ENCODE peak calls at places on chromosomes 7 and 10, in seven cellular contexts. S is SK-MEL-5; O is Kasumi-1; U is NAMALWA; M is renal cortical epithelial cell; T is stimulated activated CD4-positive, alpha-beta T cell treated with anti-CD3 and anti-CD28 coated beads, TNF-alpha, amount 100 ng/mL, for 24 hours; R is GM12892. Q is an unnamed sample.

GRCh38 chr7:149354119-149354518 is 92.1 kb downstream of the ZNF783 start:
- DNase-seq in T (no peak), M (no peak), O (no peak), U (no peak), R (no peak), S (no peak), Q (no peak)

GRCh38 chr7:101733713-101734475 is 83.5 kb upstream of the CUX1 start:
- DNase-seq in M (peak), T (no peak), S (no peak), O (peak), R (no peak), U (no peak), Q (no peak)

GRCh38 chr10:127492607-127493250 is 56.4 kb upstream of the NPS start:
- DNase-seq in M (no peak), S (peak), U (peak), R (no peak), O (no peak), T (no peak), Q (no peak)

GRCh38 chr10:36280396-36280795 is 638.3 kb upstream of the FZD8 start:
- DNase-seq in U (no peak), O (no peak), R (no peak), T (no peak), M (peak), S (no peak), Q (no peak)

GRCh38 chr10:4069491-4069890 is 284.5 kb upstream of the KLF6 start:
- DNase-seq in S (no peak), U (no peak), M (peak), T (no peak), O (no peak), R (no peak), Q (no peak)

GRCh38 chr10:122259075-122259466 is 12.0 kb upstream of the BTBD16 start:
- DNase-seq in S (no peak), R (no peak), M (no peak), U (no peak), O (no peak), T (no peak), Q (no peak)

GRCh38 chr10:88181902-88182671 is 318.7 kb downstream of the PTEN start:
- DNase-seq in S (no peak), M (no peak), U (no peak), T (no peak), R (no peak), O (no peak), Q (no peak)

GRCh38 chr10:52443419-52444388 is 129.6 kb downstream of the DKK1 start:
- DNase-seq in R (no peak), M (peak), S (peak), O (no peak), T (no peak), U (no peak), Q (peak)

GRCh38 chr10:90742189-90742588 is 115.7 kb downstream of the HTR7 start:
- DNase-seq in S (no peak), M (peak), R (no peak), U (no peak), O (no peak), T (no peak), Q (no peak)

GRCh38 chr7:101058355-101058754 is 26.9 kb upstream of the TRIM56 start:
- DNase-seq in S (peak), U (peak), O (peak), R (no peak), M (peak), T (peak), Q (no peak)

GRCh38 chr10:124648738-124649137 is 95.4 kb downstream of the FAM53B start:
- DNase-seq in O (peak), U (peak), M (peak), S (no peak), T (peak), R (no peak), Q (peak)

GRCh38 chr10:120508393-120508792 is 51.4 kb downstream of the PLPP4 start:
- DNase-seq in T (no peak), O (no peak), S (peak), R (no peak), M (peak), U (no peak), Q (no peak)

GRCh38 chr7:16420649-16421332 is 547 bp downstream of the CRPPA start:
- DNase-seq in M (peak), T (peak), U (no peak), O (peak), S (peak), R (peak), Q (peak)

GRCh38 chr7:48255046-48255445 is 83.8 kb downstream of the ABCA13 start:
- DNase-seq in T (no peak), U (no peak), S (peak), R (no peak), M (peak), O (no peak), Q (no peak)

GRCh38 chr10:64484931-64485330 is 963.7 kb downstream of the REEP3 start:
- DNase-seq in U (no peak), R (no peak), O (no peak), M (no peak), T (no peak), S (no peak), Q (no peak)

Q was measured in pulmonary artery endothelial cell.